ENCODE peak calls at places on chromosomes 2 and 18, in eight cellular contexts. H is heart right ventricle, Q is GM13977, N is right atrium auricular region, X is AG09309, Z is endodermal cell, T is type B pancreatic cell, U is BJ. R is an unnamed sample.

GRCh38 chr2:95667480-95667879 is 75.7 kb downstream of the TRIM43 start:
- DNase-seq in H (no peak), Q (no peak), N (no peak), X (no peak), Z (no peak), T (no peak), U (no peak), R (no peak)

GRCh38 chr2:173119069-173119807 is 43.6 kb downstream of the MAP3K20 start:
- DNase-seq in H (peak), Q (no peak), N (no peak), X (no peak), Z (no peak), T (no peak), U (no peak), R (no peak)

GRCh38 chr2:33115728-33116127 is 169.0 kb downstream of the LTBP1 start:
- DNase-seq in H (no peak), Q (no peak), N (no peak), X (no peak), Z (no peak), T (no peak), U (no peak), R (no peak)

GRCh38 chr18:75607701-75608100 is 180.2 kb upstream of the SMIM21 start:
- DNase-seq in H (no peak), Q (no peak), N (no peak), X (no peak), Z (no peak), T (no peak), U (no peak), R (no peak)

GRCh38 chr2:133508546-133509165 is 59.6 kb downstream of the NCKAP5 start:
- DNase-seq in H (no peak), Q (no peak), N (no peak), X (no peak), Z (no peak), T (no peak), U (no peak), R (no peak)

GRCh38 chr2:40173276-40173675 is 278.6 kb downstream of the SLC8A1 start:
- DNase-seq in H (no peak), Q (no peak), N (no peak), X (peak), Z (no peak), T (no peak), U (peak), R (no peak)

GRCh38 chr2:137957033-137957432 is 7.2 kb upstream of the HNMT start:
- DNase-seq in H (no peak), Q (no peak), N (no peak), X (peak), Z (no peak), T (no peak), U (peak), R (no peak)

GRCh38 chr2:98502556-98503335 is 58.1 kb downstream of the INPP4A start:
- DNase-seq in H (no peak), Q (no peak), N (peak), X (no peak), Z (peak), T (no peak), U (peak), R (no peak)

GRCh38 chr18:10245517-10246175 is 208.8 kb upstream of the APCDD1 start:
- DNase-seq in H (no peak), Q (no peak), N (no peak), X (no peak), Z (no peak), T (no peak), U (no peak), R (no peak)

GRCh38 chr18:80009661-80010550 is 21.5 kb upstream of the TXNL4A start:
- DNase-seq in H (peak), Q (no peak), N (peak), X (peak), Z (no peak), T (no peak), U (peak), R (no peak)

GRCh38 chr2:60335533-60336237 is 217.8 kb downstream of the BCL11A start:
- DNase-seq in H (no peak), Q (no peak), N (no peak), X (no peak), Z (peak), T (no peak), U (no peak), R (peak)

GRCh38 chr2:60334610-60335009 is 218.8 kb downstream of the BCL11A start:
- DNase-seq in H (no peak), Q (no peak), N (no peak), X (no peak), Z (no peak), T (no peak), U (no peak), R (peak)

GRCh38 chr2:60339286-60339685 is 214.2 kb downstream of the BCL11A start:
- DNase-seq in H (no peak), Q (no peak), N (no peak), X (no peak), Z (peak), T (no peak), U (no peak), R (peak)

GRCh38 chr2:60337142-60337497 is 216.3 kb downstream of the BCL11A start:
- DNase-seq in H (no peak), Q (no peak), N (no peak), X (no peak), Z (peak), T (no peak), U (no peak), R (peak)

DNA sequence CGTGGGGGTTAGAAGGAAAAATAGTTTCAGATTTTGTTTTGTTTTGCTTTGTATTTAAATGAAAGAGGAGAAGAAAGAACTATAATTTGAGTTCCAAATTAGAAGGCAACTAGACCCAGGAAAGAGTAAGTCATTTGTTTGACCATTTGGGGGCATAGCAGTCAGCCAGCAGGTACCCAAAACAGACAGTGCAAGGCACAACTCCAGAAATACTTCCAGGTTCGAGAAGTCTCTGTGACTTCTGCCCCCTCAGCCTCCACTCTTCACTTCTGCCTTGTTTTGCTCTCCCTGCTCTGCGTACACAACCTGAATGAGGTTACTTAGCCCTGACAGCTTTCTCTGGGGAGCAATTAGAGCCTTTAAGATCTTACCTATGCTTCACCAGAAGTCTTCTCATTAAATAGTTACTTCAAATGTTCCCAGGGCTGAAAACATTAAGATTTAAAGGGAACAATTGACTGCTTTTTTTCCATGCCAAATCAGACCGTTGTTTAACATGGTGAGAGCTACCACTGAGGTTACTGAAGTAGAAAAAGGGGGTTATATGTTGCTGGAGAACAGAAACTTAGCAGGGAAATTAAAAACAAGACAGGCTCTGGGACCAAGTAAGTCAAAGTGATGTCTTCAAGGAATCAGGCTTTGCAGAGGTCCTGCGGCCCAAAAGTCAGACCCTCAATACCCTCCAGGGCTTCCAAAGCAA is 216.9 kb downstream of the BCL11A start:
- DNase-seq in H (no peak), Q (no peak), N (no peak), X (no peak), Z (peak), T (no peak), U (no peak), R (peak)
- TF ChIP-seq CTCF in H (no peak), Q (peak), N (no peak), X (no peak), Z (no peak), T (no peak), U (no peak), R (no peak)

DNA sequence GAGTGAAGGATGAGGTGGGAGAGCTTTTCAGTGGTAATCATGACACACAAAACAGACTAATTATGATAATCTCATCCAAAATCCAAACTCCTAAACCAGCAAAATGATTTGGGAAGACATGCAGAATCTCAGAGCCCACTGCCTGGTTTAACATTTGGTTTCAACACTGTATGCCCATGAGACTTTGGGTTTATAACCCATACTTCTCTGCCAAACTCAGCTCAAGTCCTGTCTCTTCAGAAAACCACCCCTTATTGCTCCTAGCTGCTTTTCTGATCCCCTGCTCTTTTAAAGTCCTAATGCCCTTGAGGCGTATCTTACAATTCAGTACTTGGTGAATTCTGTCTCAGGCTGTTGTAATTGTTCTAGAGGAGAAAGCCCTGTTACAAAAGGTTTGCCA is 593.0 kb upstream of the ID2 start:
- DNase-seq in H (no peak), Q (no peak), N (no peak), X (no peak), Z (no peak), T (no peak), U (no peak), R (no peak)
- TF ChIP-seq CTCF in H (no peak), Q (no peak), N (no peak), X (no peak), Z (no peak), T (no peak), U (no peak), R (no peak)

DNA sequence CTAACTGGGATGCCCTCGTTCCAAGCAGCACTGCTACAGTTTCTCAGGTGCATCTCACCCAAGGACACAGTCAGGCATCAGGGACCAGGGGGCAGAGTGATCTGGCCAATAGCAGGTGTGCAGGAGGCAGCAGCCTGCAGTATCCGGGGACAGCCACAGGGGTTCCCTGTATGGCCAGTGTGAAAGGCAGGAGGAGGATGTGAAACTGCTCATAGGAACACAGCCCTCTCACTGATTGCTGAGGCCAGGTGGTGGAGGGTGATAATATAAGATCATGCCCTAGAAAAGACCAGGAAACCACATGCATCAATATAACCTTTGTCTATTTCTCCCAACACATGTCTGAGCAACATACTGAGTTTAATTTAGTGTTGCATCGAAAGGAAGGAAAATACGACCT is 112.7 kb upstream of the TACR1 start:
- DNase-seq in H (no peak), Q (peak), N (no peak), X (no peak), Z (peak), T (no peak), U (no peak), R (no peak)
- TF ChIP-seq CTCF in H (no peak), Q (peak), N (no peak), X (no peak), Z (peak), T (peak), U (no peak), R (no peak)

DNA sequence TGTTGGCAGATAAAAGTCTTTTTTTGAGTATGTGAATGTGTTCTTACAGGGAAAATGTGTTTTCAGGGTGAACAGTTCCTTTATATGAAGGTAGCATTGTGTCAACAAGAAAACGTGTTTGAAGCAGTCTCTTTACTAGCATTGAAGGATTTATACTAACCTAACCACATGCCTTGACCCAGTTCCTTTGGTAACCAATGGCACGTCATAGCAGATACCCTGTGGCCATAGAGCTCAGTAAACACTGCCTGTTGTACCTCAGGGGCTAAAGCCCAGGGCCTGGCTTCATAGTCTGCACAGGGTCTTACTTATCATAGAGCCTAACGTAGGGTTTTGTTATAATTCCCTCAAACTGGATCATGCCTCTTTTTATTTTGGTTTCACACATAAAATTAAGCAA is 32.1 kb upstream of the NFU1 start:
- DNase-seq in H (no peak), Q (no peak), N (no peak), X (no peak), Z (no peak), T (no peak), U (no peak), R (no peak)
- TF ChIP-seq CTCF in H (no peak), Q (no peak), N (no peak), X (no peak), Z (no peak), T (no peak), U (no peak), R (no peak)

R was measured in osteocyte.